ENCODE peak calls at places on chromosomes 7 and 10, in five cellular contexts. I is stimulated activated CD4-positive, alpha-beta T cell treated with anti-CD3 and anti-CD28 coated beads, Interleukin-15, amount 100 ng/mL, for 1 hour; E is H9; U is SK-N-SH; X is HEK293T. J is an unnamed sample.

GRCh38 chr7:119999743-120000475 is 273.1 kb upstream of the KCND2 start:
- DNase-seq in I (no peak), E (no peak), U (no peak), X (no peak), J (no peak)

GRCh38 chr7:27149817-27150567 is 2.4 kb downstream of the HOXA3 start:
- DNase-seq in I (no peak), E (no peak), U (no peak), X (no peak), J (no peak)

GRCh38 chr7:82430518-82431465 is 12.8 kb downstream of the CACNA2D1 start:
- DNase-seq in I (no peak), E (no peak), U (no peak), X (no peak), J (no peak)

GRCh38 chr10:34702093-34702952 is 112.8 kb downstream of the PARD3 start:
- DNase-seq in I (no peak), E (no peak), U (no peak), X (no peak), J (no peak)

GRCh38 chr10:124266468-124267230 is 152.1 kb downstream of the OAT start:
- DNase-seq in I (no peak), E (no peak), U (no peak), X (no peak), J (no peak)

GRCh38 chr7:15628876-15629275 is 57.6 kb downstream of the MEOX2 start:
- DNase-seq in I (no peak), E (no peak), U (no peak), X (no peak), J (no peak)

GRCh38 chr7:158832994-158833393 is 3.7 kb upstream of the ESYT2 start:
- DNase-seq in I (no peak), E (no peak), U (no peak), X (no peak), J (no peak)

GRCh38 chr7:117127585-117128168 is 174.4 kb downstream of the ST7 start:
- DNase-seq in I (peak; percentile 5), E (no peak), U (no peak), X (no peak), J (peak; percentile 82)

GRCh38 chr7:95047291-95047690 is 139.9 kb downstream of the PPP1R9A start:
- DNase-seq in I (no peak), E (no peak), U (no peak), X (no peak), J (no peak)

GRCh38 chr7:57425969-57426628 is 23.9 kb upstream of the ZNF716 start:
- DNase-seq in I (no peak), E (no peak), U (peak; percentile 36), X (no peak), J (no peak)

J was measured in A673.